ENCODE peak calls at places on chromosome 2, in five cellular contexts. D is IMR-90; Y is activated CD8-positive, alpha-beta memory T cell treated with anti-CD3 and anti-CD28 coated beads, Interleukin-2, amount 50 U/mL, for 48 hours; G is Calu3; W is AG10803. S is an unnamed sample.

GRCh38 chr2:18860179-18860578 is 270.8 kb upstream of the NT5C1B start:
- DNase-seq in D (no peak), Y (no peak), G (no peak), W (no peak), S (no peak)

GRCh38 chr2:230887361-230887760 is 22.6 kb downstream of the ITM2C start:
- DNase-seq in D (no peak), Y (no peak), G (no peak), W (no peak), S (no peak)

GRCh38 chr2:121902616-121903015 is 147.2 kb downstream of the TSN start:
- DNase-seq in D (no peak), Y (no peak), G (no peak), W (no peak), S (no peak)

GRCh38 chr2:234995332-234996007 is 43.7 kb downstream of the SH3BP4 start:
- DNase-seq in D (no peak), Y (no peak), G (no peak), W (no peak), S (no peak)

GRCh38 chr2:219401621-219402020 is 13.9 kb upstream of the DNPEP start:
- DNase-seq in D (no peak), Y (no peak), G (no peak), W (no peak), S (no peak)

GRCh38 chr2:126775300-126775985 is 119.5 kb downstream of the GYPC start:
- DNase-seq in D (no peak), Y (no peak), G (no peak), W (no peak), S (no peak)

GRCh38 chr2:220528180-220528579 is 900.8 kb downstream of the SLC4A3 start:
- DNase-seq in D (peak), Y (no peak), G (no peak), W (peak), S (no peak)

GRCh38 chr2:42314892-42315468 is 46.0 kb downstream of the COX7A2L start:
- DNase-seq in D (peak), Y (no peak), G (no peak), W (peak), S (no peak)

GRCh38 chr2:165863816-165864221 is 69.8 kb upstream of the GALNT3 start:
- DNase-seq in D (no peak), Y (no peak), G (no peak), W (no peak), S (no peak)

S was measured in cerebellar nuclear complex.